ENCODE peak calls at places on chromosomes 12 and 14, in ten cellular contexts. J is BJ, Y is lung, B is stomach, E is WTC11, C is adrenal gland, Z is lower leg skin, R is fibroblast of lung, H is Calu3, T is nephron progenitor cell. N is an unnamed sample.

GRCh38 chr14:106843376-106843775 is 1317.0 kb downstream of the TMEM121 start:
- DNase-seq in J (no peak), Y (no peak), B (no peak), E (no peak), C (no peak), Z (no peak), R (no peak), H (no peak), T (no peak), N (no peak)

GRCh38 chr12:93366427-93366826 is 11.3 kb upstream of the NUDT4 start:
- DNase-seq in J (no peak), Y (no peak), B (no peak), E (no peak), C (no peak), Z (no peak), R (no peak), H (no peak), T (no peak), N (no peak)

GRCh38 chr14:100402631-100403030 is 79.5 kb downstream of the SLC25A47 start:
- DNase-seq in J (no peak), Y (no peak), B (no peak), E (no peak), C (no peak), Z (no peak), R (no peak), H (no peak), T (no peak), N (no peak)

GRCh38 chr14:45526715-45527549 is 273.9 kb upstream of the MIS18BP1 start:
- DNase-seq in J (no peak), Y (no peak), B (peak; percentile 49), E (peak; percentile 51), C (peak; percentile 28), Z (no peak), R (no peak), H (peak; percentile 40), T (peak; percentile 47), N (no peak)

GRCh38 chr12:16474801-16475200 is 127.4 kb downstream of the MGST1 start:
- DNase-seq in J (no peak), Y (no peak), B (no peak), E (no peak), C (no peak), Z (no peak), R (no peak), H (no peak), T (no peak), N (no peak)

GRCh38 chr14:24240110-24240918 is 2.1 kb downstream of the TINF2 start:
- DNase-seq in J (no peak), Y (no peak), B (no peak), E (no peak), C (no peak), Z (peak; percentile 83), R (no peak), H (no peak), T (no peak), N (no peak)

GRCh38 chr12:47844264-47845020 is 24.7 kb upstream of the HDAC7 start:
- DNase-seq in J (no peak), Y (peak; percentile 80), B (no peak), E (no peak), C (no peak), Z (peak; percentile 95), R (peak; percentile 73), H (no peak), T (no peak), N (no peak)

GRCh38 chr14:92513966-92514843 is 624 bp downstream of the RIN3 start:
- DNase-seq in J (no peak), Y (no peak), B (no peak), E (peak; percentile 44), C (no peak), Z (no peak), R (peak; percentile 52), H (peak; percentile 26), T (peak; percentile 38), N (no peak)

GRCh38 chr14:83575301-83575700 is 1954.6 kb upstream of the FLRT2 start:
- DNase-seq in J (no peak), Y (no peak), B (no peak), E (no peak), C (no peak), Z (no peak), R (peak; percentile 15), H (no peak), T (no peak), N (no peak)

GRCh38 chr14:62629070-62629580 is 416.1 kb downstream of the KCNH5 start:
- DNase-seq in J (no peak), Y (no peak), B (no peak), E (no peak), C (no peak), Z (no peak), R (no peak), H (no peak), T (no peak), N (no peak)

GRCh38 chr12:98870521-98870920 is 225.4 kb downstream of the APAF1 start:
- DNase-seq in J (no peak), Y (no peak), B (no peak), E (no peak), C (no peak), Z (no peak), R (no peak), H (no peak), T (no peak), N (no peak)

GRCh38 chr14:100031506-100032281 is 33.5 kb upstream of the EVL start:
- DNase-seq in J (peak; percentile 96), Y (peak; percentile 67), B (no peak), E (no peak), C (peak; percentile 53), Z (no peak), R (peak; percentile 98), H (peak; percentile 59), T (no peak), N (peak; percentile 89)

GRCh38 chr14:99263564-99264330 is 8.2 kb downstream of the BCL11B start:
- DNase-seq in J (no peak), Y (no peak), B (no peak), E (no peak), C (no peak), Z (peak; percentile 53), R (no peak), H (no peak), T (no peak), N (no peak)

DNA sequence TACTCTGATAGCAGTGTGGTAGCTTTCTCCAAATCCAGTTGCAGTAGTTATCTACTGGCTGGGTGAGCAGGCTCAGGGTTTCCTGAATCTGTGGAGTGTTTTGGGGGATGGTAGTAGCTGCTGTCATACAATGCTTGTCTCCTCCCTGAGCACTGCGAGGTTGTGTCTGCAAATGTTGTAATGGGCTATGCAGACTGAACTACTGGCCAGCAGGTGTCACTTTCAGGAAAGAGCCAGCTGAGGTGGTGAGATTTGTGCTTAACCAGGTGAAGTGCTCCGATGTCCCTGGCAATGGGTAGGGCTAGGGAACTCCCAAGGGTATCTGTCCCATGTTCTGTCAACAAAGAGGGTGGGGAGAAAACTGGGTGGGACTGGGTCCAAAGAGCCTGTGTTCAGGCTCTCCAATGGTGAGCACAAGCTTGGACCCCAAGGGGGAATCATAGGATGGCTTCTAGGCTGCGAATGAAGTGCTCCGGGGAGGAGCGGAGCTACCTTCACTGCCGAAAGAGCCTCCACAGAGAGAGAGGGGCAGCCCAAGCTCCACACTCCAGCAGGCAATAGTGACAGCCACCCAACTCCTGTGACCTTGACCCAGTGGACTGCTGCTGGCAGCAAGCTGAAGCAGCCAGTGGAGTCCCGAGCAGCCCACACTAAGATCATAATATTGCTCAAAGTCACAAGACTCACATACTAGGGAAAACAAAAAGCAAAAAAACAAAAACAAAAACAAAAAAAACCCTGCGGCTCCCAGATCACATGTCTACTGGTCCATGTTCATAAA is 1324.0 kb upstream of the USP15 start:
- DNase-seq in J (no peak), Y (no peak), B (no peak), E (peak; percentile 19), C (no peak), Z (no peak), R (no peak), H (peak; percentile 11), T (no peak), N (no peak)
- TF ChIP-seq CTCF in J (no peak), Y (no peak), B (no peak), E (no peak), C (no peak), Z (no peak), R (no peak), H (no peak), T (no peak), N (no peak)

DNA sequence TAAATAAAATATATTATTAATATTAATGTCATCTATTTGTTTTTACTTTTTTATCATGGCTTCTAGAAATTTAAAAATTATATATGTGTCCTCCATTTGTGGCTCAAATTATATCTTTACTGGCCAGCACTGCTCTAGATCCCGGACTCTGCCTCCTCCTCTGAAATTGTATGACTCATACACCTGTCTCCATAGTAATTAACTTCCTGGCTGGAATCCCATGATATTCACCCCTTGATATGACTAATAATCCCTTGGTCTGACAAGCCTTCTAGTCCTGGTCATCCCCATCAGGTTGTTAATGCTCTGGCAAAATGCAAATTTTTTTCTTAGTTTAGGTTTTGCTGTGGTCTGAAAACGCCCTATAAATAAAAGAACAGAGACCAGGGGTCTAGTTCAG is 116.2 kb downstream of the BMP4 start:
- DNase-seq in J (no peak), Y (no peak), B (no peak), E (no peak), C (no peak), Z (no peak), R (no peak), H (peak; percentile 55), T (no peak), N (no peak)
- TF ChIP-seq CTCF in J (no peak), Y (no peak), B (no peak), E (no peak), C (no peak), Z (no peak), R (no peak), H (no peak), T (no peak), N (no peak)

DNA sequence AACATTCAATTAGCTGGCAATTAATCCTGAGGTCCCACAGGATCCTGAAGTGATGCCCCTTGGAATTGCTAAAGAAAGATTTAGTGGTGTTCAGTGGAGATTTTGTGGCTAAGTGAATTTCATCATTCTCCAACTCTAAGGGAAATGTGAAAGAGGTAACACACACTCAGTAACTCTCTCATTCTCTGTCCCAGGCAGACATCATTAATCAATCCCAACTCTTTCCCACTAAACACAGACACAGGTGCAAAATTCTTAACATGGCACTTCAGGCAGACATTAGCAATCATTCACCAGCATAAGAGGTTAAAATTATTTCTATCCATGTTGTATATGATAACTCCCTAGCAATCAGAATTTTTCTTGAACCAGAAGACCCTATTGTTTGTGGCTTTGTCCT is 40.2 kb downstream of the TRPV4 start:
- DNase-seq in J (no peak), Y (no peak), B (no peak), E (no peak), C (no peak), Z (no peak), R (no peak), H (no peak), T (no peak), N (no peak)
- TF ChIP-seq CTCF in J (no peak), Y (no peak), B (no peak), E (no peak), C (no peak), Z (no peak), R (no peak), H (no peak), T (no peak), N (no peak)

DNA sequence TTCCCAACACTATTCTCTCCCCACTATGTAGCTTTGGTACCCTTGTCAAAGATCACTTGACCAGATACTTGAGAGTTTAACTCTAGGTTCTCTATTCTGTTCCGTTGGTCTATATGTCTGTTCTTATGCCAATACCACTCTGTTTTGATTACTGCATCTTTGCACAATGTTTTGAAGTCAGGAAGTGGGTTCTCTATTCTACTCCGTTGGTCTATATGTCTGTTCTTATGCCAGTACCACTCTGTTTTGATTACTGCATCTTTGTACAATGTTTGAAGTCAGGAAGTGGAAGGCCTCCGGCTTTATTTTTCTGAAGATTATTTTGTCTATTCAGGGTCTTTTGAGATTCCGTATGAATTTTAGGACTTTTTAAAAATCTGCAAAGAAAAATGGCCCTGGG is 2.7 kb upstream of the NDUFA12 start:
- DNase-seq in J (no peak), Y (no peak), B (no peak), E (no peak), C (no peak), Z (no peak), R (no peak), H (no peak), T (no peak), N (no peak)
- TF ChIP-seq CTCF in J (no peak), Y (no peak), B (no peak), E (no peak), C (no peak), Z (no peak), R (no peak), H (no peak), T (no peak), N (no peak)